ENCODE peak calls at places on chromosomes 16 and 17, in ten cellular contexts. X is tibial artery; E is RWPE1; C is SJSA1; U is upper lobe of right lung; V is kidney; O is thoracic aorta; Q is naive thymus-derived CD4-positive, alpha-beta T cell; Z is esophagus squamous epithelium; G is CD8-positive, alpha-beta memory T cell. R is an unnamed sample.

GRCh38 chr17:78137392-78138203 is 7.0 kb downstream of the TMC8 start:
- DNase-seq in X (no peak), E (no peak), C (no peak), U (no peak), V (no peak), O (no peak), Q (no peak), Z (no peak), G (no peak), R (no peak)

GRCh38 chr16:48383877-48384304 is 1.3 kb downstream of the SIAH1 start:
- DNase-seq in X (no peak), E (peak; percentile 18), C (no peak), U (no peak), V (no peak), O (no peak), Q (no peak), Z (no peak), G (no peak), R (no peak)

GRCh38 chr16:11315499-11315898 is 29.8 kb upstream of the RMI2 start:
- DNase-seq in X (no peak), E (no peak), C (peak; percentile 98), U (no peak), V (peak; percentile 87), O (no peak), Q (no peak), Z (no peak), G (no peak), R (no peak)

GRCh38 chr17:7347630-7348477 is 4.1 kb upstream of the KCTD11 start:
- DNase-seq in X (no peak), E (no peak), C (no peak), U (no peak), V (no peak), O (no peak), Q (no peak), Z (no peak), G (no peak), R (no peak)

GRCh38 chr17:36665417-36665816 is 64.0 kb downstream of the MRM1 start:
- DNase-seq in X (no peak), E (peak; percentile 65), C (no peak), U (no peak), V (no peak), O (no peak), Q (no peak), Z (no peak), G (no peak), R (no peak)

GRCh38 chr16:3793161-3793576 is 75.8 kb upstream of the TRAP1 start:
- DNase-seq in X (peak; percentile 48), E (peak; percentile 40), C (no peak), U (no peak), V (no peak), O (peak; percentile 23), Q (no peak), Z (no peak), G (no peak), R (peak; percentile 69)

GRCh38 chr17:55268649-55269480 is 4.1 kb downstream of the HLF start:
- DNase-seq in X (no peak), E (no peak), C (no peak), U (no peak), V (no peak), O (no peak), Q (no peak), Z (no peak), G (no peak), R (no peak)

GRCh38 chr17:82734987-82735866 is at the start of gene FN3K:
- DNase-seq in X (peak; percentile 47), E (peak; percentile 54), C (peak; percentile 58), U (peak; percentile 86), V (peak; percentile 86), O (no peak), Q (no peak), Z (no peak), G (no peak), R (no peak)

GRCh38 chr17:16973760-16974540 is 2.0 kb upstream of the TNFRSF13B start:
- DNase-seq in X (no peak), E (no peak), C (no peak), U (no peak), V (no peak), O (no peak), Q (no peak), Z (no peak), G (no peak), R (no peak)

DNA sequence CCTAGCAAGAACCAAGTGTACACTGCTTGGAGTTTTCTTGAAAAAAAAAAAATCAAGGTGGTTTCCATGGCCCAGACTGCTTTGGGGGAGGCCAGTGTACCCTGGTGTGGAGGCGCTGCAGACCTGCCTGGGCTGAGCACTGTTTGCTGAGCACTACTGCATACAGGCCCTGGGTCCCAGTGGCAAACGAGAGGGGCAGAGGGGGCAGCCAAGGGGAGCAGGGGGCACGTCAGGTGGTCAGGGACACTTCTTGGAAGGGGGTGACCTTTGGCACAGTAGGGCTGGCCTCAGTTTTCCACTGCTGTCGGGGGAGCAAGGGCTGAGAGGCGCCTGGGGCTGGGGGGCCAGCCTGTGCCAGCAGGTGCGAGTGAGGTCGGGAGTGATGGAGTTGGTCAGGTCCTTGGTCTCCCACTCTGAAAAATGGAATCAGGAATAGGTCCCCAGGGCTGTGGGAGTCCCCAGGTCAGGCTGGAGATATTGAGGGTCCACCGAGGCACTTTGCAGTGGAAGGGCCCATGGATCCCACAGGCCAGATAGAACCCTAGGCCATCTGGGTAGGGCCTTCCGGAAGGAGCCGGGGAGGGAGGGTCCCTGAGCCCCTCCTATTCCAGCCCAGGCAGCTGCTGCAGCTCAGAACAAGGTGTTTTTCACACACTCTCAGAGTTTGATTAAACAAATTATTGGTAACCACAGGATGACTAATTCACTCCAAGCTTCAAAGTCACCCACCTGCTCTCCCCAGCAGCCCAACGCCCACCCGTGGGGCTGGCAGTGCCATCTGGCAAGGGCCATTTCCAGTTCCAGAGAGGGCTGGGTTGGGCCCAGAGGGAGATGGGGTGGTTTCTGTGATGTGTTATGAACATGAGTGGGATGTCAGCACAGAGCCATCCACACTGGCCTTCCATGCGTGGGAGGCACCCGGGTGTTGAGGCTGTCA is 3.5 kb downstream of the ZFPM1 start:
- DNase-seq in X (no peak), E (no peak), C (no peak), U (no peak), V (no peak), O (no peak), Q (no peak), Z (no peak), G (peak; percentile 30), R (no peak)
- H3K27ac ChIP-seq in X (no peak overlapping the region), E (peak overlapping the region; percentile 80), C (no peak overlapping the region), U (peak overlapping the region; percentile 71), V (no peak overlapping the region), O (no peak overlapping the region), Q (peak overlapping the region; percentile 55), Z (peak overlapping the region; percentile 72), G (peak overlapping the region; percentile 79), R (no peak overlapping the region)

DNA sequence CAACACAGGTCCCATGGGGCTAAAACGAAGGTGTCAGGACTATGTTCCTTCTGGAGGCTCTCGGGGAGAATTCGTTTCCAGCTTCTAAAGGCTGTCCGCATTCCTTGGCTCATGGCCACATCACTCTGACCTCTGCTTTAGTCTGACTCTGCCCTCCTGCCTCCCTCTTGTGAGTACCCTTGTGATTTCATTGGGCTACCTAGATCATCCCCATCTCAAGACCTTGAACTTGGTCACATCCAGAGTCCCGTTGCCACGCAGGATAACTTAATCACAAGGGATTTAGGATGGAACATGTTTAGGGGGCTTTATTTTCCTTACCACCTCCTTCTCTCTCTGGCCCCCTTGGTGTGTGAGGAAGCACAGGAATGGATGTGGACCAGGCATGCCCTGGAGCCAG is 160.9 kb upstream of the PLCG2 start:
- DNase-seq in X (no peak), E (no peak), C (no peak), U (no peak), V (no peak), O (no peak), Q (no peak), Z (no peak), G (no peak), R (no peak)
- H3K27ac ChIP-seq in X (no peak overlapping the region), E (peak overlapping the region; percentile 33), C (no peak overlapping the region), U (no peak overlapping the region), V (no peak overlapping the region), O (no peak overlapping the region), Q (no peak overlapping the region), Z (peak overlapping the region; percentile 80), G (no peak overlapping the region), R (no peak overlapping the region)

DNA sequence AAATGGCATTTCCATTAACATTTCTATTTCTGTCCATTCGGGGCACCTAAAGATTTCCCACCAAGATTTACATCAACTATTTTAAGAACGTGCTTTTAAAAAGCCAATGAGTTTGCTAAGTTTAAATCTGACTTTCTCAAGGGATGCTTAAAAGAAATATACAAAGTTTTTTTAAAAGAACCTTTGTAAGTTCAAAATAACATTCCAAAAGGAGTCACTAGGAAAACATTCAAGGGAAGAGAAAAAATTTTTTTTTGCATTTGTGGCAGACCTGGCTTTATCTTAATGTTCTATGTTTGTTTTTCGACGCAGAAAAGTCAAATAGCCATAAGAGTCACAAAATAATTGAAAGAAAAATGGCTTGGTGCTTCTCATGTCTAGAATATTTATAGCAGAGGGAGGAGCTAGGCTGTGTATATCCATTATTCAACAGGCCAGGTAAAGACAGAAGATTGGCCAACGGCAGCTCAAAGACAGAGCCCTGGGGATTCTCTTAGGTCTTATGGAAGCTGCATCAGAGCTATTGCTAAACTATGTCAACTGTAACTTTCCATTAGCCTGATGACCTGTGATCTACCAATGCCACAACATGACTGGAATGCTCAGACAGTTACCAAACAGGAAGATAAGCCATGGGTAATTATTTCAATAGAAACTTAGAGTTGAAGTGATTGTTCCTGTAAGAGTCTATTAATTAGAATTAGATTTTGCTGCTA is 37.8 kb upstream of the MYOCD start:
- DNase-seq in X (no peak), E (no peak), C (peak; percentile 88), U (no peak), V (no peak), O (no peak), Q (no peak), Z (no peak), G (no peak), R (no peak)
- H3K27ac ChIP-seq in X (peak overlapping the region; percentile 90), E (no peak overlapping the region), C (peak overlapping the region; percentile 99), U (no peak overlapping the region), V (no peak overlapping the region), O (peak overlapping the region; percentile 97), Q (no peak overlapping the region), Z (peak overlapping the region; percentile 33), G (no peak overlapping the region), R (peak overlapping the region; percentile 55)

GRCh38 chr17:66351053-66351452 is 48.6 kb downstream of the PRKCA start:
- DNase-seq in X (peak; percentile 63), E (no peak), C (no peak), U (peak; percentile 87), V (peak; percentile 90), O (no peak), Q (no peak), Z (no peak), G (no peak), R (no peak)

GRCh38 chr17:66349549-66350245 is 47.3 kb downstream of the PRKCA start:
- DNase-seq in X (no peak), E (no peak), C (no peak), U (no peak), V (no peak), O (no peak), Q (no peak), Z (no peak), G (no peak), R (no peak)

GRCh38 chr17:66348605-66349165 is 46.3 kb downstream of the PRKCA start:
- DNase-seq in X (no peak), E (peak; percentile 75), C (peak; percentile 63), U (no peak), V (no peak), O (no peak), Q (no peak), Z (no peak), G (no peak), R (peak; percentile 8)

GRCh38 chr17:66345264-66345663 is 42.9 kb downstream of the PRKCA start:
- DNase-seq in X (no peak), E (no peak), C (no peak), U (no peak), V (no peak), O (no peak), Q (no peak), Z (no peak), G (no peak), R (no peak)

GRCh38 chr17:66347661-66348604 is 45.5 kb downstream of the PRKCA start:
- DNase-seq in X (no peak), E (no peak), C (peak; percentile 19), U (no peak), V (no peak), O (no peak), Q (no peak), Z (no peak), G (no peak), R (no peak)
- H3K27ac ChIP-seq in X (no peak overlapping the region), E (no peak overlapping the region), C (no peak overlapping the region), U (no peak overlapping the region), V (no peak overlapping the region), O (no peak overlapping the region), Q (no peak overlapping the region), Z (no peak overlapping the region), G (no peak overlapping the region), R (no peak overlapping the region)

R was measured in epithelial cell of prostate.